ENCODE peak calls at places on chromosomes 5 and 9, in six cellular contexts. B is GM12891, Q is HepG2, D is GM12878, U is K562, N is H1. Z is an unnamed sample.

GRCh38 chr5:74639538-74640449 is 734 bp downstream of the ENC1 start:
- DNase-seq in B (no peak), Q (no peak), U (no peak), N (no peak), D (no peak), Z (peak)

GRCh38 chr5:74250304-74251102 is 390.0 kb downstream of the ENC1 start:
- DNase-seq in Q (no peak), B (no peak), U (no peak), N (no peak), D (no peak), Z (no peak)

GRCh38 chr5:759111-759741 is 25.3 kb downstream of the ZDHHC11B start:
- DNase-seq in D (no peak), U (no peak), B (no peak), Q (peak), N (no peak), Z (no peak)

GRCh38 chr9:84293001-84293798 is 47.4 kb downstream of the SLC28A3 start:
- DNase-seq in D (peak), N (no peak), U (no peak), Q (no peak), B (no peak), Z (no peak)

GRCh38 chr9:128249914-128250838 is 25.6 kb downstream of the GOLGA2 start:
- DNase-seq in B (peak), N (peak), U (peak), D (peak), Q (no peak), Z (peak)

GRCh38 chr5:31638286-31638685 is 645 bp upstream of the PDZD2 start:
- DNase-seq in B (no peak), Q (no peak), N (no peak), U (no peak), D (no peak), Z (peak)

GRCh38 chr5:14417232-14417730 is 164.3 kb upstream of the OTULINL start:
- DNase-seq in N (no peak), U (no peak), Q (no peak), D (no peak), B (no peak), Z (no peak)

GRCh38 chr9:114525505-114525904 is 20.2 kb upstream of the WHRN start:
- DNase-seq in U (no peak), Q (no peak), D (no peak), N (no peak), B (no peak), Z (no peak)

GRCh38 chr5:111310713-111311620 is 86.8 kb downstream of the CAMK4 start:
- DNase-seq in B (no peak), D (no peak), U (no peak), Q (no peak), N (no peak), Z (no peak)

GRCh38 chr5:52988335-52989024 is 672 bp upstream of the ITGA2 start:
- DNase-seq in U (no peak), N (no peak), B (no peak), D (no peak), Q (no peak), Z (no peak)

GRCh38 chr5:37668524-37669047 is 171.3 kb downstream of the GDNF start:
- DNase-seq in B (no peak), D (no peak), U (peak), Q (peak), N (no peak), Z (no peak)

GRCh38 chr5:79035237-79035636 is 34.2 kb downstream of the DMGDH start:
- DNase-seq in N (no peak), U (no peak), D (no peak), Q (no peak), B (no peak), Z (no peak)

GRCh38 chr5:157516626-157517325 is 56.8 kb downstream of the NIPAL4 start:
- DNase-seq in Q (no peak), N (no peak), D (no peak), U (no peak), B (no peak), Z (no peak)

GRCh38 chr5:119049824-119050449 is 20.9 kb upstream of the DMXL1 start:
- DNase-seq in Q (no peak), N (no peak), D (no peak), U (no peak), B (no peak), Z (no peak)

GRCh38 chr9:111831371-111832108 is 36.8 kb upstream of the SHOC1 start:
- DNase-seq in Q (no peak), N (no peak), D (no peak), U (no peak), B (no peak), Z (no peak)

GRCh38 chr5:123036391-123037103 is at the start of gene PPIC:
- DNase-seq in D (no peak), U (peak), B (peak), Q (peak), N (peak), Z (peak)

GRCh38 chr5:148259288-148259687 is 9.3 kb upstream of the SPINK13 start:
- DNase-seq in B (no peak), U (no peak), Q (no peak), D (no peak), N (no peak), Z (no peak)
- TF ChIP-seq TAF1 in B (no peak), U (no peak), Q (no peak), D (no peak), N (no peak), Z (no peak)

DNA sequence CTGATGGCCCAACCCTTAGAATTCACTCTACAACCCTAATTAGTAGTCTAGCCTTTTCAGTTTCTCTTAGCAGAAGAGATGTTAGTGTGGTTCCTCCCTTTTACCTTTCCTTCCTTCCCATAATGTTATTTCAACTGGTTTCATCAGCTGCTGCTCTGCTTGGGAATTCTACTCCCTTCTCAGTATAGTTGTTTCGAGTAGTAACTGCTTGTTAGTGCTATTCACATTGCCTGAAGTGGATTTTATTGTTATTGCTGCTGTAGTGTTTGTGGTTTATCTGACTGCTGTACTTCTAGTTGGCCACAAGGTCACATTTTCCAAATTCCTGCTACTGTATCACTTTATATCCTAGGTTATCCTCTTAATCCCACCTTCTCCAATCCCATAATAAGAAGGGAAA is 29.7 kb downstream of the SMIM15 start:
- DNase-seq in U (no peak), N (no peak), Q (no peak), B (no peak), D (no peak), Z (no peak)
- TF ChIP-seq POLR2AphosphoS5 in U (no peak), N (no peak), Q (no peak), B (no peak), D (no peak), Z (no peak)

DNA sequence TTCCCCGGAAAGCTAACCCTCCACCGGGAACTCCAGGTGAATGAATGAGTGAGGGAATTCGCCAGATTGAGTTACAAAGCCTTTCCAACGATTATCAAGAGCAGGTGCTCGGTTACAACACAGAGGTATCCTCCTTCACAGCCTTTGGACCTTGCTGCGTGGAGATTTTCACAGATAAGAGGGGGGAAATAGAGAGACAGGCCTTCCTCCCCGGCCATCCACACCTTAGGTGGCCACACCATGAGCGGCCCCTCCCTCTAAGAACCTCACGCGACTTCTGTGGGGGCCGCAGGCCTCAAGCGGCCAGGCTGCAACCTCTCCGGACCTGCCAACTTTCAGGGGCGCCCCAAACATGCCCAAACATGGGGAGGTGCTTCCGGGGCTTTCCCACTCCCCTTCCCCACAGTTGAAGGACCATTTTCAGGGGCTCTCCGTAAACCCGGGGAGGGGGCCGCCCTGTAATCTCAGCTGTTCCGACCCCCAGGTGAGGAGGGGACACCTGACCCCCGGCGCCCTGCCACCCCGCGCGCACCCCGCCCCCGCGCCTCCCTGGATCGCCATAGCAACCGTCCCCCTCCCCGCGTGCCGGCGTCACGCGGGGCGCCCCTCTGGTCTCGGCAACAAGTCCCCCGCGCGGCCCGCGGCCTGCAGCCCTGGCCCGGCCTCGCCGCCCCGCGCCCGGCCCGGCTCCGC is 603 bp downstream of the DENND1A start:
- DNase-seq in Q (peak), B (no peak), D (no peak), N (no peak), U (peak), Z (no peak)
- TF ChIP-seq POLR2A in Q (peak), B (no peak), D (no peak), N (no peak), U (no peak), Z (no peak)

GRCh38 chr5:66743344-66743743 is 147.2 kb downstream of the MAST4 start:
- DNase-seq in Q (no peak), N (no peak), D (no peak), B (no peak), U (no peak), Z (no peak)

GRCh38 chr5:66742896-66743247 is 146.7 kb downstream of the MAST4 start:
- DNase-seq in Q (no peak), U (no peak), D (no peak), B (no peak), N (no peak), Z (no peak)

GRCh38 chr5:66744040-66744439 is 147.8 kb downstream of the MAST4 start:
- DNase-seq in B (no peak), N (no peak), D (no peak), Q (no peak), U (no peak), Z (no peak)

GRCh38 chr5:66747602-66748001 is 151.4 kb downstream of the MAST4 start:
- DNase-seq in N (no peak), D (no peak), Q (no peak), B (no peak), U (no peak), Z (no peak)

DNA sequence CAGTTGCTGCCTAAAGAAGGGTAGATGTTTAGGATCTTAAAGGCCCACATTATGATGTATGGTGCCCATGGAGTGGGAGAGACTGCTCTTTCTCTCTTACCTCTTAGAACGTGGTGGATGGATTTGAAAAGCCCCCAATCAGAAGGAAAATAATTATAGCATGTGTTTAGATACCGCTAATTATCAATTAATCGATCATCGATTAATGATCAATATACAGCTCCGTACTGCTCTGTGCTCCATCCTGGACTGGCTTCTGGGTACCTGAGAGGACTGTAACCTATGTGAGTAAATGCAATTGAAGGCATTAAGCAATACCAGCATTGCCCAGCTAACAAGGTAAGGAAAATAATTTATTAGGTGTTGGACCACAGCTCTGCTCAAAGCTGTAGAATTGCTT is 149.1 kb downstream of the MAST4 start:
- DNase-seq in U (no peak), N (no peak), D (no peak), B (no peak), Q (no peak), Z (no peak)
- TF ChIP-seq TAF1 in U (no peak), N (no peak), D (no peak), B (no peak), Q (no peak), Z (no peak)

DNA sequence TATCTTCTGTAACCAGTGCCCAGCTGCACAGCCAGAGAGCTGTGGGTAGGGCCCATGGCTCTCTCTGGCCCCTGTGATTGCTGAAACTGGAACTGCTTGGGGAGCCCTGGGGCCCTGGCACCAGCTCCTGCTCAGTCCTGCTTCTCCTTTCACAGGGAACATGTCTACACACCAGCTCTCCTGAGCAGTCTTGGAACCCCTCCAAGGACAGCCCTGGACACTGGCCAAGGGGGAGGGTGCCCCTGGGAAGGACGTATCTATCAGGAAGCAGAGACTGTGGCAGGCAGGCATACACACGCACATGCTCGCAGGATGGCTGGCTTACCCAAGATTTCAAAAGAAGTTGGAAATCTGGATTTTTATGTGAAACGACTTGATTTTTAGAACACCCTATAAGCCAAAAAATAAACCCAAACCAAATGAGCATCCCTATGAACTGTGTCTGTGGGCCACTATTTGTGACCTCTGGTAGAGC is 8.8 kb upstream of the TRAF1 start:
- DNase-seq in Q (no peak), B (no peak), U (peak), N (no peak), D (no peak), Z (no peak)
- TF ChIP-seq POLR2AphosphoS5 in Q (no peak), B (no peak), U (peak), N (no peak), D (no peak), Z (no peak)

DNA sequence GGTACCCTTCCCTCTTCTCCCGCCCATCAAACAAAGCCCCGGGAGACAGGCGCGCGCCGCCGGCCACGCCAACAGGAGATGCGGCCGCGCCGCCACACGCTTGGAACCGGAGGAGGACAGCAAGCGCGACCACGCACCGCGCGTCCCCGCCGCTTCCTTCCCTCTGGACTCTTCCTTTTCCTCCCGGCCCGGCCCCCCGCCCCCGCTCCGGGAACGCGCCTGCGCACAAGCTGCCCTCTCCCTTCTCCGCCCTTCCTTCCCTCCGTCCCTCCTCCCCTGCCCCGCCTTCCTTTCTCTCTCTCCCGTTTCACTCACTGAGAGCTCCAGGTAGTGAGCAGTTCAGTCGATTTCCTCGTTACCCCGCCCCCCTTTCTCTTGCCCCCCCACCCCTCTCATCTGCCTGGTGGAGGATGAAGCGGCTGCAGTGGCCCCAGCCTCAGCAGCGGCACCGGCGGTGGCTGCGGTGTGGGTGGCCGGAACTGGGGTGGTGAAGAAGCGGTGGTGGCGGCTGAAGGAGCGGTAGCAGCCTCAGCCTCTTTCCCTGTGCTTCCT is at the start of gene RASA1:
- DNase-seq in Q (peak), N (peak), U (peak), D (peak), B (peak), Z (peak)
- TF ChIP-seq POLR2A in Q (peak), N (peak), U (peak), D (peak), B (peak), Z (peak)

GRCh38 chr5:172223901-172224873 is 30.2 kb downstream of the EFCAB9 start:
- DNase-seq in D (peak), U (no peak), B (no peak), N (no peak), Q (no peak), Z (peak)
- TF ChIP-seq TAF1 in D (no peak), U (no peak), B (no peak), N (no peak), Q (no peak), Z (no peak)